ENCODE peak calls at places on chromosomes 2 and 18, in six cellular contexts. M is testis; H is CD8-positive, alpha-beta T cell; I is colonic mucosa; F is right atrium auricular region; X is heart left ventricle. T is an unnamed sample. For H3K9me3, the result is how much of the 10 kb centered on the place peaks cover.

GRCh38 chr2:44456946-44457345 is 95.2 kb downstream of the CAMKMT start:
- DNase-seq in M (no peak), H (no peak), I (no peak), F (no peak), X (no peak), T (no peak)

GRCh38 chr2:111702119-111702808 is 181.7 kb downstream of the ANAPC1 start:
- DNase-seq in M (peak), H (peak), I (peak), F (no peak), X (peak), T (peak)

GRCh38 chr2:233689498-233689897 is 3.2 kb upstream of the UGT1A6 start:
- DNase-seq in M (no peak), H (no peak), I (no peak), F (no peak), X (no peak), T (no peak)

GRCh38 chr2:40937284-40937683 is 485.4 kb upstream of the SLC8A1 start:
- DNase-seq in M (no peak), H (no peak), I (no peak), F (no peak), X (no peak), T (no peak)

GRCh38 chr2:237315170-237315880 is 98.6 kb downstream of the COL6A3 start:
- DNase-seq in M (peak), H (no peak), I (peak), F (peak), X (peak), T (no peak)

GRCh38 chr2:168060956-168061750 is 186.2 kb downstream of the STK39 start:
- DNase-seq in M (no peak), H (no peak), I (no peak), F (no peak), X (no peak), T (no peak)

GRCh38 chr2:9710311-9710710 is 79.5 kb upstream of the YWHAQ start:
- DNase-seq in M (no peak), H (no peak), I (no peak), F (no peak), X (no peak), T (no peak)

GRCh38 chr2:11103984-11104793 is 51.1 kb upstream of the SLC66A3 start:
- DNase-seq in M (peak), H (no peak), I (no peak), F (no peak), X (no peak), T (no peak)

GRCh38 chr2:32453242-32454062 is 96.6 kb downstream of the BIRC6 start:
- DNase-seq in M (no peak), H (no peak), I (no peak), F (no peak), X (no peak), T (no peak)

GRCh38 chr2:212683346-212683745 is 144.7 kb upstream of the ERBB4 start:
- DNase-seq in M (no peak), H (no peak), I (no peak), F (no peak), X (no peak), T (no peak)

GRCh38 chr2:8403871-8404270 is 278.0 kb upstream of the ID2 start:
- DNase-seq in M (no peak), H (no peak), I (peak), F (no peak), X (no peak), T (no peak)

GRCh38 chr2:205835251-205835900 is 153.1 kb downstream of the NRP2 start:
- DNase-seq in M (no peak), H (no peak), I (peak), F (no peak), X (no peak), T (no peak)

GRCh38 chr2:1865716-1866234 is 121.5 kb upstream of the PXDN start:
- DNase-seq in M (no peak), H (no peak), I (no peak), F (no peak), X (no peak), T (no peak)

GRCh38 chr2:218398437-218399390 is 954 bp upstream of the CTDSP1 start:
- DNase-seq in M (peak), H (peak), I (peak), F (peak), X (peak), T (peak)

GRCh38 chr18:21450913-21451312 is 149.6 kb downstream of the ESCO1 start:
- DNase-seq in M (no peak), H (no peak), I (no peak), F (no peak), X (no peak), T (no peak)

GRCh38 chr18:28735731-28736130 is 558.8 kb upstream of the CDH2 start:
- DNase-seq in M (no peak), H (no peak), I (no peak), F (no peak), X (no peak), T (no peak)

GRCh38 chr2:99571609-99572344 is 82.0 kb upstream of the REV1 start:
- DNase-seq in M (no peak), H (no peak), I (no peak), F (no peak), X (no peak), T (no peak)

GRCh38 chr2:207926133-207927076 is 98.9 kb downstream of the PLEKHM3 start:
- DNase-seq in M (no peak), H (no peak), I (no peak), F (peak), X (peak), T (no peak)

GRCh38 chr18:79988079-79988924 is at the start of gene TXNL4A:
- DNase-seq in M (peak), H (peak), I (peak), F (peak), X (peak), T (peak)

GRCh38 chr2:128169933-128170709 is 79.1 kb downstream of the UGGT1 start:
- DNase-seq in M (no peak), H (no peak), I (no peak), F (no peak), X (no peak), T (no peak)

GRCh38 chr18:39571511-39571910 is 2005.9 kb upstream of the CELF4 start:
- DNase-seq in M (no peak), H (no peak), I (no peak), F (no peak), X (no peak), T (no peak)

GRCh38 chr18:36934884-36935283 is 106.0 kb downstream of the KIAA1328 start:
- DNase-seq in M (no peak), H (no peak), I (no peak), F (no peak), X (no peak), T (no peak)

GRCh38 chr2:135162377-135162776 is 110.3 kb downstream of the RAB3GAP1 start:
- DNase-seq in M (no peak), H (no peak), I (no peak), F (no peak), X (no peak), T (no peak)

GRCh38 chr2:215748446-215748845 is 264.9 kb downstream of the MREG start:
- DNase-seq in M (no peak), H (no peak), I (no peak), F (peak), X (peak), T (no peak)
- H3K9me3 ChIP-seq in M (under half), H (under half), I (under half), F (under half), X (under half), T (under half)

GRCh38 chr2:27582695-27583389 is at the start of gene ZNF512:
- DNase-seq in M (peak), H (peak), I (peak), F (peak), X (peak), T (peak)

GRCh38 chr2:27584597-27584996 is 1.8 kb downstream of the ZNF512 start:
- DNase-seq in M (no peak), H (no peak), I (no peak), F (no peak), X (no peak), T (no peak)

GRCh38 chr2:27582129-27582694 is 630 bp upstream of the ZNF512 start:
- DNase-seq in M (peak), H (no peak), I (no peak), F (no peak), X (peak), T (no peak)

GRCh38 chr2:27583390-27583915 is 611 bp downstream of the ZNF512 start:
- DNase-seq in M (no peak), H (no peak), I (no peak), F (no peak), X (no peak), T (no peak)

DNA sequence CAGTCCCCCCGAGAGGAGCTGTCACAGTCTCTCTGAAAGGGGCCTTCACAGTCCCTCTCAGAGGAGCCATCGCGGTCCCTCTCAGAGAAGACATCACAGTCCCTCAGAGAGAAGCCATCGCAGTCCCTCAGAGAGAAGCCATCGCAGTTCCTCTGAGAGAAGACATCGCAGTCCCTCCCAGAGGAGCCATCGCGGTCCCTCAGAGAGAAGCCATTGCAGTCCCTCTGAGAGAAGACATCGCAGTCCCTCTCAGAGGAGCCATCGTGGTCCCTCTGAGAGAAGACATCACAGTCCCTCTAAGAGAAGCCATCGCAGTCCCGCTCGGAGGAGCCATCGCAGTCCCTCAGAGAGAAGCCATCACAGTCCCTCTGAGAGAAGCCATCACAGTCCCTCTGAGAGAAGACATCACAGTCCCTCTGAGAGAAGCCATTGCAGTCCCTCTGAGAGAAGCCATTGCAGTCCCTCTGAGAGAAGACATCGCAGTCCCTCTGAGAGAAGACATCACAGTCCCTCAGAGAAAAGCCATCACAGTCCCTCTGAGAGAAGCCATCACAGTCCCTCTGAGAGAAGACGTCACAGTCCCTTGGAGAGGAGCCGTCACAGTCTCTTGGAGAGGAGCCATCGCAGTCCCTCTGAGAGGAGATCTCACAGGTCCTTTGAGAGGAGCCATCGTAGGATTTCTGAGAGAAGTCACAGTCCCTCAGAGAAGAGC is 1.3 kb upstream of the ZNF512 start:
- DNase-seq in M (no peak), H (no peak), I (no peak), F (no peak), X (no peak), T (no peak)
- H3K9me3 ChIP-seq in M (under half), H (under half), I (under half), F (under half), X (under half), T (under half)

GRCh38 chr2:97868986-97869721 is 126.6 kb downstream of the TMEM131 start:
- DNase-seq in M (no peak), H (no peak), I (peak), F (no peak), X (peak), T (no peak)

GRCh38 chr2:97870396-97870843 is 125.3 kb downstream of the TMEM131 start:
- DNase-seq in M (no peak), H (no peak), I (no peak), F (no peak), X (no peak), T (no peak)

GRCh38 chr2:97869722-97870346 is 125.9 kb downstream of the TMEM131 start:
- DNase-seq in M (no peak), H (no peak), I (no peak), F (no peak), X (no peak), T (no peak)

GRCh38 chr2:97871096-97871780 is 124.5 kb downstream of the TMEM131 start:
- DNase-seq in M (no peak), H (no peak), I (no peak), F (no peak), X (no peak), T (no peak)
- H3K9me3 ChIP-seq in M (under half), H (under half), I (under half), F (under half), X (under half), T (under half)

GRCh38 chr2:15965564-15966019 is 25.2 kb downstream of the MYCN start:
- DNase-seq in M (no peak), H (peak), I (no peak), F (no peak), X (no peak), T (no peak)

GRCh38 chr2:15964936-15965563 is 24.7 kb downstream of the MYCN start:
- DNase-seq in M (no peak), H (no peak), I (no peak), F (no peak), X (no peak), T (no peak)

GRCh38 chr2:15968280-15969178 is 28.2 kb downstream of the MYCN start:
- DNase-seq in M (no peak), H (no peak), I (no peak), F (no peak), X (no peak), T (no peak)

GRCh38 chr2:15969214-15969613 is 28.9 kb downstream of the MYCN start:
- DNase-seq in M (no peak), H (no peak), I (no peak), F (no peak), X (no peak), T (no peak)

DNA sequence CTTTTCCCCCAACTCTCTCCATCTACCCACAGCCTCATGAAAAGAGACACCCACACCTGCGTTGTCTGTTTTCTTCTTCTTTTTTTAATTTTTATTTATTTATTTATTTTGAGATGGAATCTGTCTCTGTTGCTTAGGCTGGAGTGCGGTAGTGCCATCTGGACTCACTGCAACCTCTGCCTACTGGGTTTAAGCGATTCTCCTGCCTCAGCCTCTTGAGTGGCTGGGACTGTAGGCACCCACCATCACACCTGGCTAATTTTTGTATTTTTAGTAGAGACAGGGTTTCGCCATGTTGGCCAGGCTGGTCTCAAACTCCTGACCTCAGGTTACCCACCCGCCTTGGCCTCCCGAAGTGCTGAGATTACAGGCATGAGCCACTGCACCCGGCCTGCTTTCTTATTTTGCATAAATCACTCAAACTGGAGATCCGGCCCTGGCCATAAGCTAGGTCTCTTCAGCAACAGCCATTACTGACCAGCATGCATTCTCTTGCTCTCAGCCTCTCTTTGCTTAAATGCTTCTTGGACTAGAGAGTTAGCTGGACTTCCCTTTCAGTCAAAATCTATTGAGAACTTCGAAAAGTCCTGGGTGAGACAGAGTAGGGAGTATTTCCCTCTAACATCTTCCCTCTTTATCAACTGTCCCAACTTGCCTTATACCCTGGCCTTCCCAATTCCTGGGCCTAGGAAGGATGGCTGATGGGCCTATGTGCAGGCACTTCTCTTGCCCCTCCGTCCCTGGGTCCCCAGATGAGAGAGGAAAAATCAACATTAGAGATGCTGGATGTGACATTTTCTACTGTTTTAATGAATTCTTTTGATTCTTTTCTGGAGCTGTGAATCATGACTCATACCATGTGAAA is 27.3 kb downstream of the MYCN start:
- DNase-seq in M (no peak), H (no peak), I (no peak), F (no peak), X (no peak), T (no peak)
- H3K9me3 ChIP-seq in M (under half), H (under half), I (under half), F (under half), X (under half), T (under half)

DNA sequence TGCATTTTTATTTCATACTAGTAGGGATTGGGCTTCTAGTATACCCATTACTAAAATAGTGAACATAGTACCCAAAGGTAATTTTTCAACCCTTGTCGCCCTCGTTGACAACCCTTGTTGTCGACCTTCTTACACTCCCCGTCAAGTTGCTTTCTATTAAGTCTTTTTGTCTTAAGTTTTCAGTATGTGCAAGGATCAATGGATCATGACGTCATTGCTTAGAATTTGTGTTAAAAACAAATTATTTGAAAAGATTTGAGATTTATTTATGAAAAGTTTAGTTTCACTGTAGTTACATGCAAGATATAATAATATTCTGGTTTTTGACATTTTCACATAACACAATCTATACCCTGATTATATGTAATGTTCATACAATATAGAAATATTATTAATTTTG is 110.4 kb downstream of the CBLN2 start:
- DNase-seq in M (no peak), H (no peak), I (no peak), F (no peak), X (no peak), T (no peak)
- H3K9me3 ChIP-seq in M (under half), H (under half), I (under half), F (under half), X (under half), T (under half)

DNA sequence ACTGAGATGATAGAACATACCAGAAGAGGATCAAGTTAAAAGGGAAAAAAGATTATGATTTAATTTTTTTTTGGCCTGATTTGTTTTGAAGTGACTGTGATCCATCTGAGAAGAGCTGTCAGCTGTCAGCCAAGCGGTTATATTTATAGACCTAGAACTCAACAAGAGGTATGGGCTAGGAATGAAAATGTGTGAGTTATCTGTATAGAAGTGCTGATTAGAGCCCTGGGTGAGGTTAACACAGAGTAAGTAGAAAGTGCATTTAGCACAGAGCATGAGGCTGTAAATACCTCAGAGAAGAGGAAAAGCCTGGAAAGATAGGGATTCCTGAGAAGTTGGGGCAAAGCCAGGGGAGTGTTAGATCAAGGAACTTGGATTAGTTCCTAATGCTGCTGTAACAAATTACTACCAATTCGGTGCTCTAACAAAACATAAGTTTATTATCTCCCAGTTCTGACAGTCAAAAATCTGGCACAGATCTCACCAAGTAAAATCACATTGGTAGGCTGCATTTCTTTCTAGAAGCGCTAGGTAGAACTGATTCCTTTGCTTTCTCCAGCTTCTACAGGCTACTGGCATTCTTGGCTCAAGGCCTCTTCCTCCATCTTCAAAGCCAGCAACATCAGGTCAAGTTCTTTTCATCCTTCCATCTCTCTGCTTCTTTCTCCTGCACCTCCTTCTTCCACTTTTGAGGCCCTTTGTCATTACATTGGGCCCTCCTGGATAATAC is 197.4 kb upstream of the SPHKAP start:
- DNase-seq in M (no peak), H (no peak), I (no peak), F (no peak), X (no peak), T (no peak)
- H3K9me3 ChIP-seq in M (under half), H (under half), I (under half), F (under half), X (under half), T (under half)

GRCh38 chr2:124689348-124689747 is 664.3 kb downstream of the CNTNAP5 start:
- DNase-seq in M (no peak), H (no peak), I (no peak), F (no peak), X (no peak), T (no peak)

GRCh38 chr2:124693156-124693555 is 668.1 kb downstream of the CNTNAP5 start:
- DNase-seq in M (no peak), H (no peak), I (no peak), F (no peak), X (no peak), T (no peak)

DNA sequence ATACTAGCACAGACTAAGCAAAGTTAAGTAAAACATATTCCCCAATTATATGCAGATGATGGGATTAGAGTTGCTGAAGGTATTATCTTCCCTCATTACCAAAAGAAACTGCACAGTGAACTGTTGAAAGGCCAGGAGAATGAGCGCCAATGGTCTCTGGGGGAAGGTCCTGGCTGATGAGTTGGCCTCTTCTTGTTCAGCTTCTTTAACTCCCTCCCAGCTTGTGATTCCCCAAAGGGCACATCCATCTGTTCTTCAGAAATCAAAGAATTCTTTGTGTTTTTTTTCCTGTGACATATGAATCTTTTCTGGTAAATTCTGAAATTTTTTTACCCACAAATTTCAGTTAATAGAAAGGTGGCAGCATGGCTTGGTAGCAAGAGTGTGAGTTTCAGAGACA is 667.6 kb downstream of the CNTNAP5 start:
- DNase-seq in M (no peak), H (no peak), I (no peak), F (no peak), X (no peak), T (no peak)
- H3K9me3 ChIP-seq in M (under half), H (under half), I (under half), F (under half), X (under half), T (under half)

GRCh38 chr18:31978616-31979015 is 35.7 kb upstream of the TRAPPC8 start:
- DNase-seq in M (no peak), H (no peak), I (no peak), F (no peak), X (no peak), T (no peak)
- H3K9me3 ChIP-seq in M (under half), H (under half), I (under half), F (under half), X (under half), T (under half)